ENCODE peak calls at places on chromosomes 7 and 10, in four cellular contexts. L is NCI-H2081 treated with DMSO at 0.1 percent for 48 hours; T is naive thymus-derived CD8-positive, alpha-beta T cell; O is stimulated activated CD4-positive, alpha-beta T cell treated with anti-CD3 and anti-CD28 coated beads, Interleukin-1b, Interleukin-23, amount 100 ng/mL, for 1 hour. M is an unnamed sample.

GRCh38 chr10:30055094-30055701 is 4.2 kb downstream of the JCAD start:
- DNase-seq in L (no peak), T (no peak), O (no peak), M (no peak)

GRCh38 chr10:68602434-68602833 is 42.3 kb downstream of the TET1 start:
- DNase-seq in L (no peak), T (no peak), O (no peak), M (no peak)

GRCh38 chr10:15262036-15262713 is 93.7 kb upstream of the NMT2 start:
- DNase-seq in L (no peak), T (no peak), O (no peak), M (no peak)

GRCh38 chr7:108529341-108529740 is 3.4 kb upstream of the PNPLA8 start:
- DNase-seq in L (no peak), T (no peak), O (no peak), M (no peak)

GRCh38 chr7:101140746-101141382 is 13.4 kb upstream of the AP1S1 start:
- DNase-seq in L (no peak), T (no peak), O (no peak), M (no peak)

GRCh38 chr7:142787034-142787768 is 16.4 kb downstream of the PRSS2 start:
- DNase-seq in L (no peak), T (no peak), O (no peak), M (no peak)

GRCh38 chr10:87865201-87866025 is 2.0 kb downstream of the PTEN start:
- DNase-seq in L (no peak), T (no peak), O (no peak), M (no peak)

GRCh38 chr10:34102917-34103506 is 712.1 kb downstream of the PARD3 start:
- DNase-seq in L (no peak), T (no peak), O (no peak), M (no peak)

GRCh38 chr10:63221950-63222349 is 88.8 kb downstream of the NRBF2 start:
- DNase-seq in L (no peak), T (no peak), O (no peak), M (no peak)

GRCh38 chr10:28991738-28992270 is 297.1 kb upstream of the LYZL1 start:
- DNase-seq in L (no peak), T (no peak), O (no peak), M (no peak)

GRCh38 chr10:29130190-29130673 is 158.6 kb upstream of the LYZL1 start:
- DNase-seq in L (no peak), T (no peak), O (no peak), M (no peak)

GRCh38 chr10:72694476-72695369 is 2.8 kb downstream of the MCU start:
- DNase-seq in L (no peak), T (no peak), O (no peak), M (no peak)

GRCh38 chr7:103573479-103574058 is 127.6 kb upstream of the SLC26A5 start:
- DNase-seq in L (peak), T (no peak), O (no peak), M (no peak)